ENCODE peak calls at places on chromosomes 2 and 18, in five cellular contexts. N, A, F, S and Y are unnamed samples.

GRCh38 chr2:72619622-72620021 is 206.2 kb downstream of the EXOC6B start:
- DNase-seq in F (no peak), S (no peak), A (no peak), N (no peak), Y (no peak)

GRCh38 chr2:195498176-195498575 is 158.8 kb upstream of the SLC39A10 start:
- DNase-seq in N (peak; percentile 52), S (no peak), A (peak; percentile 51), F (peak; percentile 37), Y (peak; percentile 71)

GRCh38 chr2:65182570-65182969 is 45.1 kb upstream of the ACTR2 start:
- DNase-seq in N (no peak), F (no peak), S (no peak), A (no peak), Y (no peak)

GRCh38 chr2:23291274-23291673 is 93.7 kb upstream of the KLHL29 start:
- DNase-seq in A (no peak), N (peak; percentile 59), S (no peak), F (no peak), Y (no peak)

GRCh38 chr18:3008546-3008945 is 4.4 kb downstream of the LPIN2 start:
- DNase-seq in S (peak; percentile 83), A (no peak), N (no peak), F (no peak), Y (no peak)

GRCh38 chr2:39837856-39838453 is 58.9 kb upstream of the THUMPD2 start:
- DNase-seq in F (peak; percentile 19), S (peak; percentile 20), A (no peak), N (no peak), Y (peak; percentile 34)

GRCh38 chr18:63189041-63189440 is 130.5 kb downstream of the BCL2 start:
- DNase-seq in F (no peak), A (no peak), S (no peak), N (no peak), Y (no peak)

GRCh38 chr2:173571021-173571821 is 216.5 kb downstream of the CDCA7 start:
- DNase-seq in F (peak; percentile 13), S (no peak), A (no peak), N (no peak), Y (peak; percentile 16)

GRCh38 chr2:211251016-211251415 is 694.6 kb downstream of the CPS1 start:
- DNase-seq in N (no peak), F (no peak), A (no peak), S (no peak), Y (no peak)

GRCh38 chr18:22169889-22170420 is 566 bp downstream of the GATA6 start:
- DNase-seq in A (no peak), S (no peak), N (no peak), F (peak; percentile 66), Y (peak; percentile 58)

GRCh38 chr2:164917296-164917903 is 37.9 kb downstream of the SLC38A11 start:
- DNase-seq in S (no peak), F (peak; percentile 77), A (no peak), N (peak; percentile 19), Y (peak; percentile 64)

GRCh38 chr2:153477096-153477555 is 1.4 kb downstream of the RPRM start:
- DNase-seq in N (no peak), S (no peak), A (no peak), F (no peak), Y (peak; percentile 51)

GRCh38 chr2:85288244-85288725 is 39.5 kb downstream of the TGOLN2 start:
- DNase-seq in A (no peak), F (no peak), N (no peak), S (peak; percentile 86), Y (no peak)

GRCh38 chr2:23649819-23650218 is 264.8 kb downstream of the KLHL29 start:
- DNase-seq in A (no peak), F (no peak), S (peak; percentile 46), N (no peak), Y (peak; percentile 89)

GRCh38 chr2:191950132-191950885 is 103.4 kb upstream of the CAVIN2 start:
- DNase-seq in S (peak; percentile 56), A (no peak), F (no peak), N (no peak), Y (no peak)

GRCh38 chr2:145096582-145096981 is 576.7 kb upstream of the ZEB2 start:
- DNase-seq in A (no peak), N (no peak), S (peak; percentile 69), F (no peak), Y (no peak)

GRCh38 chr2:240561325-240561971 is 1.3 kb downstream of the DUSP28 start:
- DNase-seq in S (peak; percentile 68), A (no peak), F (no peak), N (no peak), Y (no peak)

GRCh38 chr2:156944871-156945270 is 312.6 kb upstream of the GALNT5 start:
- DNase-seq in F (no peak), A (no peak), N (no peak), S (no peak), Y (no peak)

GRCh38 chr2:240452471-240453256 is 17.2 kb downstream of the GPC1 start:
- DNase-seq in S (no peak), A (no peak), N (no peak), F (peak; percentile 76), Y (peak; percentile 73)

GRCh38 chr2:138078153-138078552 is 113.9 kb downstream of the HNMT start:
- DNase-seq in N (no peak), A (no peak), F (no peak), S (no peak), Y (no peak)

GRCh38 chr2:128732976-128733431 is 414.3 kb upstream of the HS6ST1 start:
- DNase-seq in N (peak; percentile 70), F (no peak), S (peak; percentile 75), A (no peak), Y (no peak)

GRCh38 chr2:109351164-109351756 is 222.3 kb downstream of the SH3RF3 start:
- DNase-seq in S (peak; percentile 78), A (no peak), F (peak; percentile 52), N (no peak), Y (peak; percentile 78)

DNA sequence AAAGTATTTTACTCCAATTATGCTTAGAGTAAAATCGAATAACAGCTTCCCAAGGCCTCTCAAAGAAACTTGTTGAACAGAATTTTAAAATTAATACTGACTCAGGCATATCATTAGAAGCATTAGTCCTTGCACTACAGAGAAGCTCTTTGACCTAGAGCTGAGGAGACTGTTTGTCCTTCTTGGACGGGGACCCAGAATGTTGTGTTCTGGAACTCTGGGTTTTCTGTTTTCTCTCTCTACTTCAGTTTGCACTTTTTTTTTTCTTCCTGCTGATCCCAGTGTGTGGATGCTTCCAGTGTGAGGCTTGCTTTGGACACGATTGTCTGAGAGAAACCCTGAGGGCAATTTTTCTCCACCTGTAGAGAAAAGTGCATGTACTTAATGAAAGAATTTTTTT is 847.6 kb downstream of the SOCS6 start:
- DNase-seq in N (peak; percentile 22), A (no peak), F (no peak), S (no peak), Y (peak; percentile 4)
- H3K27ac ChIP-seq in N (peak overlapping the region; percentile 60), A (no peak overlapping the region), F (no peak overlapping the region), S (no peak overlapping the region), Y (peak overlapping the region; percentile 33)

GRCh38 chr18:10057808-10058791 is 144.3 kb downstream of the VAPA start:
- DNase-seq in N (peak; percentile 42), A (no peak), F (no peak), S (peak; percentile 70), Y (no peak)
- H3K4me3 ChIP-seq in N (no peak overlapping the region), A (no peak overlapping the region), F (no peak overlapping the region), S (peak overlapping the region; percentile 27), Y (no peak overlapping the region)

GRCh38 chr2:190353537-190353899 is 10.1 kb downstream of the INPP1 start:
- DNase-seq in N (no peak), F (no peak), S (no peak), A (no peak), Y (no peak)
- H3K27ac ChIP-seq in N (peak overlapping the region; percentile 47), F (peak overlapping the region; percentile 56), S (no peak overlapping the region), A (peak overlapping the region; percentile 41), Y (no peak overlapping the region)

GRCh38 chr2:207133862-207134519 is 31.8 kb downstream of the KLF7 start:
- DNase-seq in S (peak; percentile 92), A (no peak), N (peak; percentile 89), F (no peak), Y (peak; percentile 79)

GRCh38 chr2:207135340-207135739 is 30.4 kb downstream of the KLF7 start:
- DNase-seq in N (no peak), F (no peak), A (peak; percentile 16), S (peak; percentile 39), Y (no peak)

GRCh38 chr2:207130958-207131521 is 34.7 kb downstream of the KLF7 start:
- DNase-seq in F (no peak), N (no peak), S (no peak), A (no peak), Y (no peak)

GRCh38 chr2:207131634-207132418 is 33.9 kb downstream of the KLF7 start:
- DNase-seq in A (no peak), N (no peak), F (no peak), S (no peak), Y (no peak)

DNA sequence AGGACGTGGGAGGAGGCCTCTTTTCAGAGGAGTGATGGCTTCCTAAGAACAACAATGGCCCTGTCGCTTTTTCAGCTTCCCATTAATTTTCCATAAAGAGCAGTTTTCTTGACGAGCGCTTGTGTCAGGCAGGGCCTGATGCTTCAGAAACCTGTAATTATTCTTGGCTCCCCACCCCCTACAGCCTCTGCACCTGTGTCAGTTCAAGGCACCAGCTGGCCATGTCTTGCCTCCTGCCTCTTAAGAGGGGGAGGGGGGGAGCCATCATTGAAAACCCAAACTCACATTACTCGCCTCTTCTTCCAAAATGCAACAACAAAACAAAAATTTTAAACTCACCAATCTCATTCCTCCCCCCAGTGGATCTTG is 32.3 kb downstream of the KLF7 start:
- DNase-seq in F (no peak), A (no peak), S (no peak), N (no peak), Y (peak; percentile 35)
- H3K4me3 ChIP-seq in F (no peak overlapping the region), A (no peak overlapping the region), S (peak overlapping the region; percentile 8), N (no peak overlapping the region), Y (no peak overlapping the region)